ENCODE peak calls at places on chromosomes 5 and 9, in nine cellular contexts. X, Q, J, W, K, O, D, S and F are unnamed samples.

GRCh38 chr5:119049824-119050449 is 20.9 kb upstream of the DMXL1 start:
- DNase-seq in S (no peak), Q (no peak), J (no peak), K (no peak), X (no peak), W (no peak), D (no peak), O (peak), F (no peak)

GRCh38 chr9:134358026-134358967 is 32.0 kb downstream of the RXRA start:
- DNase-seq in X (no peak), S (no peak), J (no peak), Q (no peak), K (no peak), D (no peak), W (no peak), O (no peak), F (no peak)

GRCh38 chr5:10229306-10230048 is 20.2 kb downstream of the ATPSCKMT start:
- DNase-seq in D (no peak), Q (peak), X (peak), O (peak), W (no peak), J (no peak), K (no peak), S (no peak), F (no peak)

GRCh38 chr9:4048441-4048840 is 251.4 kb downstream of the GLIS3 start:
- DNase-seq in S (no peak), W (no peak), D (no peak), X (no peak), J (no peak), O (peak), K (peak), Q (peak), F (no peak)

GRCh38 chr5:176536132-176536901 is 885 bp downstream of the RNF44 start:
- DNase-seq in K (peak), J (no peak), Q (no peak), O (peak), X (peak), W (peak), S (peak), D (no peak), F (peak)

GRCh38 chr9:68964765-68965164 is 49.1 kb downstream of the PRKACG start:
- DNase-seq in X (no peak), S (no peak), K (no peak), J (no peak), Q (no peak), W (no peak), D (no peak), O (no peak), F (no peak)

GRCh38 chr5:89036166-89036565 is 153.2 kb upstream of the MEF2C start:
- DNase-seq in J (no peak), K (no peak), Q (no peak), O (no peak), X (no peak), S (no peak), D (no peak), W (no peak), F (no peak)

GRCh38 chr5:17694401-17694800 is 60.1 kb downstream of the TAF11L14 start:
- DNase-seq in W (no peak), S (no peak), Q (no peak), X (no peak), K (no peak), O (no peak), J (no peak), D (no peak), F (no peak)

GRCh38 chr5:138564242-138564641 is 11.0 kb downstream of the HSPA9 start:
- DNase-seq in W (no peak), Q (no peak), D (no peak), J (no peak), S (no peak), X (no peak), K (no peak), O (no peak), F (no peak)

GRCh38 chr5:67808340-67808739 is 407.2 kb upstream of the PIK3R1 start:
- DNase-seq in W (no peak), X (no peak), D (no peak), O (no peak), K (no peak), J (no peak), S (no peak), Q (no peak), F (no peak)

GRCh38 chr9:35859310-35859994 is 10.7 kb downstream of the OR13J1 start:
- DNase-seq in K (no peak), Q (no peak), W (no peak), X (no peak), J (no peak), S (no peak), D (peak), O (no peak), F (no peak)
- TF ChIP-seq CTCF in K (no peak), Q (no peak), W (no peak), X (no peak), J (no peak), S (no peak), D (no peak), O (no peak), F (no peak)

DNA sequence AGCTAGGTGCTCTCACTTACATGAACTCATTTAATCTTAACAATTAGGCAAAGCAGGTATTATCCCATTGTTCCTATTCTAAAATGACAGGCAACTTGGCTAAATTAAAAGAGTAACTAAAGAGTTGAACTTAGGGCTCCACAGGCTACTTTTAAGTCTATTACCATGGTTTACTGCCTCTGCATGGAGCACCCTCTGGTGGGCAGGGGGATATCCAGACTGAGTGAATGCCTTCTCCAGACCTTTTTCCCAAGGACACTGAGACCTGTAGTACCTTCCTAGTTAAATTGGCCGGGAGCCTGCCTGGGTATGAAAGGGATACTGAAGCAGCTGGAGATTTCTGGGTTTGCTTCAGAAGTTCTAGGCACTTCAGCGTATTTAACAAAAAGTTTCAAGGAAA is 238.1 kb downstream of the ELAVL2 start:
- DNase-seq in X (no peak), Q (no peak), O (peak), W (no peak), S (no peak), D (no peak), J (no peak), K (no peak), F (no peak)
- TF ChIP-seq CTCF in X (no peak), Q (no peak), O (peak), W (no peak), S (no peak), D (no peak), J (no peak), K (no peak), F (no peak)

DNA sequence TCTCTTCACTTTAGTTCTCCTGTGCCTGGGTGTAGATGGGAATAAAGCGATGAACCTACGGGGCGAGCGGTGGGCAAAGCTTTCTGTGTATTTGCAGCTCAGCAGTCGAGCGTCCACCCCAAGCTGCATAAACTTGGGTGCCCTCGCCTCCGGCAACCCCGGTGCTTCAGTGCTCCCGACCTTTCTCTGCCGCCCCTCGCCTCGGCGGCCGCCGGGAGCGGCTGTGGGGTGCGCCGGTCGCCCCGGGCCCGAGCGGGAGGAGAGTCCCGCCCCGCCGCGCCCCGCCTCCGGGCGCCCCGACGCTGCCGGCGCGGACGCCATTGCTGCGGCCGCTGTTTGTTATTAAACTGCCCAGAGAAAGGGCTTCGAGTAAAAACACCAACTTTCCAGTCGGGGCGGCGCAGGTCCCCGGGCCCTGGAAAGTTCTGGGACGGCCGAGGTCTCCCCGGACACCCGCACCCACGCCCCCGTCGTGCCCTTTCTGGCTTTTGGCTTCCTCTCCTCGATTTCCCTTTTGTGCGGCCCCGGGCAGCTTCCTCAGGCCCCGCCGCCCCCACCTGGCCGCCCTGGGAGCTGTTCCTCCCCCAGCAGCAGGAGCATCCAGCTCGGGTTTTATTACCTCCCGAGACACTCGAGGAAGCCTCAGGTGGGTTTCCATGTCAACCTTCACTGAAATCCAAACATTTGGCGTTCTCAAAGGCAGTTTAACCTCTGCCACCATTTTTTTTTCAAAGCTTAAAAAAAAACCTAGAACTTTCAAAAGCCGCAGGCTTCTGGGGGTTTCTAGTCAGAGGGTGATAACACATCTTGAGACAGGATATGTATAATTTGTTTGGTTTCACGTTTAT is 334.3 kb downstream of the CWC27 start:
- DNase-seq in Q (no peak), D (no peak), W (peak), K (peak), O (peak), X (no peak), J (peak), S (no peak), F (peak)
- TF ChIP-seq CTCF in Q (peak), D (no peak), W (no peak), K (no peak), O (peak), X (no peak), J (peak), S (peak), F (peak)

GRCh38 chr9:34046784-34047379 is 1.8 kb downstream of the UBAP2 start:
- DNase-seq in W (no peak), K (peak), D (no peak), J (no peak), O (peak), S (no peak), Q (no peak), X (no peak), F (no peak)

GRCh38 chr9:34045903-34046302 is 2.8 kb downstream of the UBAP2 start:
- DNase-seq in W (no peak), Q (no peak), S (no peak), D (no peak), O (no peak), K (no peak), X (no peak), J (no peak), F (no peak)

GRCh38 chr9:34047864-34048729 is 590 bp downstream of the UBAP2 start:
- DNase-seq in Q (no peak), O (peak), S (peak), J (no peak), X (peak), D (no peak), W (peak), K (peak), F (peak)

GRCh38 chr9:34049630-34050384 is 1.1 kb upstream of the UBAP2 start:
- DNase-seq in W (no peak), S (peak), X (peak), D (no peak), O (peak), K (peak), J (no peak), Q (no peak), F (no peak)

GRCh38 chr9:34048730-34049629 is at the start of gene UBAP2:
- DNase-seq in X (peak), D (peak), W (peak), O (peak), K (peak), Q (peak), S (peak), J (peak), F (peak)
- TF ChIP-seq CTCF in X (no peak), D (no peak), W (no peak), O (no peak), K (no peak), Q (peak), S (no peak), J (no peak), F (no peak)